ENCODE peak calls at places on chromosomes 12 and 14, in five cellular contexts. H, Z, L, A and V are unnamed samples. For H3K4me1, the result is how much of the 10 kb centered on the place peaks cover.

GRCh38 chr12:40226652-40227051 is 1.9 kb downstream of the LRRK2 start:
- DNase-seq in H (peak), Z (no peak), L (no peak), A (peak), V (no peak)

GRCh38 chr14:69644814-69645213 is 33.4 kb downstream of the SUSD6 start:
- DNase-seq in H (no peak), Z (no peak), L (no peak), A (no peak), V (no peak)

GRCh38 chr12:5439333-5439732 is 7.4 kb downstream of the NTF3 start:
- DNase-seq in H (no peak), Z (no peak), L (no peak), A (no peak), V (no peak)

GRCh38 chr14:102264775-102265174 is 40.2 kb downstream of the MOK start:
- DNase-seq in H (peak), Z (peak), L (no peak), A (no peak), V (no peak)

GRCh38 chr14:28608438-28608837 is 158.1 kb upstream of the FOXG1 start:
- DNase-seq in H (peak), Z (no peak), L (no peak), A (no peak), V (no peak)

GRCh38 chr12:5447329-5447728 is 15.4 kb downstream of the NTF3 start:
- DNase-seq in H (no peak), Z (no peak), L (no peak), A (no peak), V (no peak)

GRCh38 chr12:4866288-4866687 is 43.4 kb upstream of the KCNA1 start:
- DNase-seq in H (no peak), Z (no peak), L (no peak), A (no peak), V (no peak)

GRCh38 chr12:77493769-77494168 is 336.9 kb upstream of the NAV3 start:
- DNase-seq in H (no peak), Z (no peak), L (no peak), A (no peak), V (no peak)

GRCh38 chr14:30988509-30988908 is 36.9 kb upstream of the AP4S1 start:
- DNase-seq in H (peak), Z (no peak), L (no peak), A (no peak), V (no peak)

GRCh38 chr14:63659726-63660125 is 18.1 kb upstream of the WDR89 start:
- DNase-seq in H (peak), Z (no peak), L (no peak), A (no peak), V (no peak)

GRCh38 chr12:54129028-54129903 is 59.5 kb downstream of the SMUG1 start:
- DNase-seq in H (no peak), Z (no peak), L (no peak), A (no peak), V (no peak)

DNA sequence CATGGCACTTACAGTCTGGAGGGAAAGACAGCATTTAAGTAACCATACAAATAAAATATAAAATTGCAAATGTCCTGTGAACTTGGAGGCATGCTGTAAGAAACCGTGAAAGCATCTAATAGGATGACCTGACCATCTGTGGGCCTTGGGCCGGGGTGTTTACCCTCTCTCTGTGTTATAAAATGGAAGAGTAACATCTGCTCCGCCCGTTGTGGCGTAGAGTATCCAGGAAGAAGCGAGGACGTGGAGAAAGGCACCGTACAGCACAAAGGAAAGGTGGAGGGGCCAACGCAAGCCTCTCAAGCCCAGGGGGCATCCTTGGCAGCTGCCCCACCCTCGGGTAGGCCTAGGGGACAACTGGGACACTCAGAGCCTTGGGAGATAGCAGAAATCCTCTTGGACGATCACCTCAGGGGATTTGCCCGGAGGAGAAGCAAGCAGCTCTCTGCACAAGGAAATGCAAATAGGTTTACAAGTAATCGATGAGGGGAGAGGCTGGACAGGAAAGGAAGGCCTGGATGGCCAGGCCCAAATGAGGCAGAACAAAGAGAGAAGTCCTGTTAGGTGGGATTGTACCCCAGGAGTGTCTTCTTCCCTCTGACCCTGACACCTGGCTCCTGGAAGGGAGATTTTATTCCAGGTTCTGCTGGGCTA is 26.2 kb downstream of the VSX2 start:
- DNase-seq in H (no peak), Z (no peak), L (no peak), A (no peak), V (no peak)
- H3K4me1 ChIP-seq in H (under half), Z (under half), L (under half), A (under half), V (under half)

DNA sequence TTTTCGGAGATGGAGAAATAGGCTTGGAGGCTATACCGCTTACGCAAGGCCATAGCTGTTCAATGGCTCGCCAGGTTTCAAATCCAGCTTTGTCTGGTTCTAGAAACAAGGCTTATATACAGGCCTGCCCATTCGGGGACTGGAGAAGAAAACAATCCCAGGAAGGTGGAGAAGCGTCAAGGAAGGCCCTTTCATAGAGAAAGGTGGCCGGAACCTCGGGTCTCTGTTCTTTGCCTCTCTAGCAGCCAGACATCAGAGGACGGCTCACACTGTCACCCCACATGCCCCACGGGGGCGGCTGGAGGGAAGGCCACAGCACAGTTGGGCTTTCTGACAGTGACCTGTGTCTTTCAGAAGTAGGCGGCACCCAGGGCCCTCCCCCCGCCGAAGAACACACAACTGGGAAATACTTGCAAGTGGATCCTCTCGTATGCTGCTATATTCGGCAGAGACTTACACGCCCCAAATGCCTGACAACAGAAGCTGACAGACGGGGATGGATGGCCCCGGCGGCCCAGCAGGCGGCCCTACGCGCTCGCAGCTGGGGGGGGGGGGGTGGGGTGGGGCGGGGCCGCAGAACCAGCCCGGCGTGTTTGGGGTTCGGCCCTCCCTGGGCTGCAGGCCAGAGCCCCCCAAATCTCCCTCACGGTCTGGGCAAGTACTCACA is 4.5 kb upstream of the SETD1B start:
- DNase-seq in H (peak), Z (peak), L (peak), A (no peak), V (peak)
- H3K4me1 ChIP-seq in H (under half), Z (half or more), L (half or more), A (under half), V (under half)

GRCh38 chr12:46214668-46215429 is 54.0 kb downstream of the SLC38A1 start:
- DNase-seq in H (no peak), Z (no peak), L (no peak), A (peak), V (peak)
- H3K4me1 ChIP-seq in H (under half), Z (under half), L (under half), A (under half), V (under half)

GRCh38 chr12:111434049-111434448 is 28.3 kb downstream of the SH2B3 start:
- DNase-seq in H (no peak), Z (no peak), L (no peak), A (no peak), V (no peak)

GRCh38 chr12:111436811-111437210 is 31.1 kb downstream of the SH2B3 start:
- DNase-seq in H (no peak), Z (no peak), L (no peak), A (no peak), V (no peak)

GRCh38 chr12:111436266-111436665 is 30.5 kb downstream of the SH2B3 start:
- DNase-seq in H (no peak), Z (no peak), L (no peak), A (no peak), V (no peak)

GRCh38 chr12:111435661-111436201 is 30.0 kb downstream of the SH2B3 start:
- DNase-seq in H (no peak), Z (no peak), L (no peak), A (peak), V (no peak)

GRCh38 chr12:111434680-111435338 is 29.1 kb downstream of the SH2B3 start:
- DNase-seq in H (peak), Z (peak), L (no peak), A (peak), V (peak)
- H3K4me1 ChIP-seq in H (under half), Z (half or more), L (under half), A (half or more), V (under half)

DNA sequence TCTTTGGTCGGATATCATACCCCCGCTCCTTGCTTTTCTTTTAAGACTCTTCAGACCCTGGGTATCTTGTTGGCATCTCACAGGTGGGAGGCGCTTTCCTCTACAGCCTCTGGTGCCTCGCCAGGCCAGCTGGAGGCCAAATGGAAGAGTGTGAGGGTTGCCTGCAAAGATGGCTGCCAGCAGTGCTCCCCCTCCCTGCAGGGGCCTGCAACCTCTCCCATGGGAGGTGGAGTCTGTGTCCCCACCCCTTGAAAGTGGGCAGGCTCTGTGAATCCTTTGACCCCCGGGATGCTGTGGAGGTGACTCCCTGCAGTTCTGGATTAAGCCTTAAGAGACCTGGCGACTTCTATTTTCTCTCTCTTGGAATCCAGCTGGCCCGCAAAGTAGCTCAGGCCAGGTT is 37.7 kb upstream of the NCOR2 start:
- DNase-seq in H (no peak), Z (no peak), L (no peak), A (no peak), V (no peak)
- H3K4me1 ChIP-seq in H (under half), Z (under half), L (under half), A (under half), V (under half)

DNA sequence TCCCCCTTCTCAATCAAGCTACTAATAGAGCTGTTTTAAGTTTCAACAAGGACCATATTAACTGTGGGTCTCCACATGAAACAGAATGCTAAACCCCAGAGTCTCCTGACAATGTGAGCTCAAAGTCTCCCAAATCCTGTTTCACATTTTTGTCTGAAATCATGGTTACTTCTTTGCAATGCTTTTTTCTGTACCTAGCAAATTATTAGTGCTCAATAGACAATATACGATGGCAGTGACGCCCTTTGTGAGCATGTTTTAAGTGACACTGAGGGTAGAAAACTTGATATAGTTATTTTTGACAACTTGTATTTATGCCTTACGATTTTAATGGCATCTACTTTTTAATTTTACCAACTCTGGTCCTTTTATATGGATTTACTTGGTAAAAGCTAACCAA is 85.4 kb upstream of the SOX5 start:
- DNase-seq in H (no peak), Z (no peak), L (no peak), A (no peak), V (no peak)
- H3K4me1 ChIP-seq in H (under half), Z (under half), L (under half), A (under half), V (under half)